ENCODE peak calls at places on chromosomes 2 and 18, in four cellular contexts. One of them, this sample, is unnamed.

GRCh38 chr2:24231461-24231881 is 56.6 kb downstream of the FAM228A start:
- DNase-seq in left ventricle myocardium inferior: no peak
- DNase-seq in fibroblast of lung: peak
- DNase-seq in aorta: no peak
- DNase-seq in this sample: no peak

GRCh38 chr2:28956415-28956826 is 24.7 kb upstream of the TOGARAM2 start:
- DNase-seq in left ventricle myocardium inferior: no peak
- DNase-seq in fibroblast of lung: peak
- DNase-seq in aorta: no peak
- DNase-seq in this sample: peak

GRCh38 chr2:3665886-3666612 is 8.0 kb downstream of the ALLC start:
- DNase-seq in aorta: no peak
- DNase-seq in fibroblast of lung: no peak
- DNase-seq in left ventricle myocardium inferior: no peak
- DNase-seq in this sample: no peak

GRCh38 chr18:25503567-25504081 is 151.7 kb upstream of the ZNF521 start:
- DNase-seq in aorta: peak
- DNase-seq in fibroblast of lung: peak
- DNase-seq in left ventricle myocardium inferior: peak
- DNase-seq in this sample: no peak

GRCh38 chr2:23410596-23410995 is 25.6 kb downstream of the KLHL29 start:
- DNase-seq in aorta: no peak
- DNase-seq in fibroblast of lung: no peak
- DNase-seq in left ventricle myocardium inferior: no peak
- DNase-seq in this sample: peak

GRCh38 chr2:39778233-39778632 is 825 bp downstream of the THUMPD2 start:
- DNase-seq in fibroblast of lung: no peak
- DNase-seq in left ventricle myocardium inferior: no peak
- DNase-seq in aorta: no peak
- DNase-seq in this sample: no peak

GRCh38 chr2:195049372-195050031 is 607.5 kb upstream of the SLC39A10 start:
- DNase-seq in aorta: no peak
- DNase-seq in fibroblast of lung: peak
- DNase-seq in left ventricle myocardium inferior: no peak
- DNase-seq in this sample: no peak

GRCh38 chr2:235614176-235614860 is 120.5 kb downstream of the AGAP1 start:
- DNase-seq in fibroblast of lung: peak
- DNase-seq in left ventricle myocardium inferior: no peak
- DNase-seq in aorta: no peak
- DNase-seq in this sample: no peak

GRCh38 chr2:61787941-61788340 is 65.9 kb downstream of the FAM161A start:
- DNase-seq in left ventricle myocardium inferior: no peak
- DNase-seq in fibroblast of lung: no peak
- DNase-seq in aorta: no peak
- DNase-seq in this sample: no peak

GRCh38 chr2:85900366-85900765 is 11.6 kb upstream of the ST3GAL5 start:
- DNase-seq in fibroblast of lung: no peak
- DNase-seq in left ventricle myocardium inferior: no peak
- DNase-seq in aorta: no peak
- DNase-seq in this sample: no peak

GRCh38 chr2:173452436-173452835 is 97.8 kb downstream of the CDCA7 start:
- DNase-seq in fibroblast of lung: no peak
- DNase-seq in aorta: no peak
- DNase-seq in left ventricle myocardium inferior: no peak
- DNase-seq in this sample: no peak

GRCh38 chr18:65352183-65352582 is 398.6 kb upstream of the CDH7 start:
- DNase-seq in aorta: no peak
- DNase-seq in left ventricle myocardium inferior: no peak
- DNase-seq in fibroblast of lung: no peak
- DNase-seq in this sample: no peak

GRCh38 chr2:241989074-241989473 is 119.5 kb downstream of the RTP5 start:
- DNase-seq in fibroblast of lung: no peak
- DNase-seq in aorta: no peak
- DNase-seq in left ventricle myocardium inferior: no peak
- DNase-seq in this sample: no peak

GRCh38 chr18:11310476-11311086 is 161.2 kb upstream of the PIEZO2 start:
- DNase-seq in aorta: peak
- DNase-seq in left ventricle myocardium inferior: peak
- DNase-seq in fibroblast of lung: no peak
- DNase-seq in this sample: no peak

GRCh38 chr2:229270551-229271410 is at the start of gene PID1:
- DNase-seq in left ventricle myocardium inferior: peak
- DNase-seq in aorta: peak
- DNase-seq in fibroblast of lung: peak
- DNase-seq in this sample: peak

GRCh38 chr2:197500503-197501179 is 462 bp downstream of the HSPE1 start:
- DNase-seq in aorta: no peak
- DNase-seq in left ventricle myocardium inferior: no peak
- DNase-seq in fibroblast of lung: peak
- DNase-seq in this sample: no peak

GRCh38 chr2:237452846-237453245 is 34.2 kb upstream of the MLPH start:
- DNase-seq in fibroblast of lung: no peak
- DNase-seq in left ventricle myocardium inferior: no peak
- DNase-seq in aorta: no peak
- DNase-seq in this sample: no peak

GRCh38 chr2:236400046-236400574 is 135.9 kb upstream of the ASB18 start:
- DNase-seq in fibroblast of lung: no peak
- DNase-seq in left ventricle myocardium inferior: no peak
- DNase-seq in aorta: no peak
- DNase-seq in this sample: no peak

GRCh38 chr2:121485039-121485438 is 45.6 kb upstream of the RNU4ATAC start:
- DNase-seq in left ventricle myocardium inferior: no peak
- DNase-seq in fibroblast of lung: peak
- DNase-seq in aorta: no peak
- DNase-seq in this sample: no peak

GRCh38 chr2:46431481-46432235 is 47.7 kb upstream of the TMEM247 start:
- DNase-seq in aorta: no peak
- DNase-seq in fibroblast of lung: peak
- DNase-seq in left ventricle myocardium inferior: no peak
- DNase-seq in this sample: no peak

GRCh38 chr2:67015681-67016080 is 381.5 kb upstream of the ETAA1 start:
- DNase-seq in fibroblast of lung: no peak
- DNase-seq in aorta: no peak
- DNase-seq in left ventricle myocardium inferior: no peak
- DNase-seq in this sample: no peak

GRCh38 chr2:47033102-47033880 is 117.7 kb upstream of the MCFD2 start:
- DNase-seq in aorta: no peak
- DNase-seq in fibroblast of lung: no peak
- DNase-seq in left ventricle myocardium inferior: no peak
- DNase-seq in this sample: no peak

GRCh38 chr2:28228419-28228995 is 164.2 kb upstream of the FOSL2 start:
- DNase-seq in left ventricle myocardium inferior: no peak
- DNase-seq in fibroblast of lung: no peak
- DNase-seq in aorta: no peak
- DNase-seq in this sample: no peak

GRCh38 chr2:178108176-178108575 is 4.1 kb upstream of the RBM45 start:
- DNase-seq in aorta: no peak
- DNase-seq in left ventricle myocardium inferior: no peak
- DNase-seq in fibroblast of lung: no peak
- DNase-seq in this sample: no peak

GRCh38 chr18:45467307-45467706 is 148.0 kb upstream of the SLC14A2 start:
- DNase-seq in left ventricle myocardium inferior: no peak
- DNase-seq in aorta: no peak
- DNase-seq in fibroblast of lung: no peak
- DNase-seq in this sample: no peak

GRCh38 chr2:133717497-133717896 is 149.2 kb upstream of the NCKAP5 start:
- DNase-seq in aorta: no peak
- DNase-seq in fibroblast of lung: peak
- DNase-seq in left ventricle myocardium inferior: no peak
- DNase-seq in this sample: no peak

GRCh38 chr2:168243061-168243460 is 4.3 kb downstream of the STK39 start:
- DNase-seq in fibroblast of lung: no peak
- DNase-seq in left ventricle myocardium inferior: no peak
- DNase-seq in aorta: no peak
- DNase-seq in this sample: no peak

GRCh38 chr2:65579506-65580235 is 147.3 kb upstream of the SPRED2 start:
- DNase-seq in fibroblast of lung: no peak
- DNase-seq in left ventricle myocardium inferior: no peak
- DNase-seq in aorta: no peak
- DNase-seq in this sample: no peak

GRCh38 chr2:177466337-177467195 is 74.0 kb downstream of the AGPS start:
- DNase-seq in aorta: no peak
- DNase-seq in fibroblast of lung: peak
- DNase-seq in left ventricle myocardium inferior: no peak
- DNase-seq in this sample: no peak

GRCh38 chr18:70461323-70462077 is 172.7 kb downstream of the SOCS6 start:
- DNase-seq in aorta: no peak
- DNase-seq in left ventricle myocardium inferior: no peak
- DNase-seq in fibroblast of lung: no peak
- DNase-seq in this sample: no peak

GRCh38 chr18:23273443-23273966 is 138.2 kb downstream of the CABLES1 start:
- DNase-seq in left ventricle myocardium inferior: no peak
- DNase-seq in fibroblast of lung: no peak
- DNase-seq in aorta: no peak
- DNase-seq in this sample: no peak

GRCh38 chr18:20971886-20972267 is 139.7 kb downstream of the ROCK1 start:
- DNase-seq in fibroblast of lung: peak
- DNase-seq in aorta: no peak
- DNase-seq in left ventricle myocardium inferior: no peak
- DNase-seq in this sample: no peak

GRCh38 chr2:95061601-95062183 is 36.2 kb downstream of the MAL start:
- DNase-seq in fibroblast of lung: no peak
- DNase-seq in aorta: no peak
- DNase-seq in left ventricle myocardium inferior: no peak
- DNase-seq in this sample: no peak

GRCh38 chr2:17030070-17030469 is 364.4 kb upstream of the CYRIA start:
- DNase-seq in aorta: no peak
- DNase-seq in fibroblast of lung: no peak
- DNase-seq in left ventricle myocardium inferior: no peak
- DNase-seq in this sample: no peak

GRCh38 chr2:60109744-60110143 is 443.7 kb downstream of the BCL11A start:
- DNase-seq in left ventricle myocardium inferior: no peak
- DNase-seq in aorta: no peak
- DNase-seq in fibroblast of lung: no peak
- DNase-seq in this sample: no peak
- H3K27ac ChIP-seq in left ventricle myocardium inferior: no peak
- H3K27ac ChIP-seq in aorta: no peak
- H3K27ac ChIP-seq in fibroblast of lung: no peak
- H3K27ac ChIP-seq in this sample: no peak

DNA sequence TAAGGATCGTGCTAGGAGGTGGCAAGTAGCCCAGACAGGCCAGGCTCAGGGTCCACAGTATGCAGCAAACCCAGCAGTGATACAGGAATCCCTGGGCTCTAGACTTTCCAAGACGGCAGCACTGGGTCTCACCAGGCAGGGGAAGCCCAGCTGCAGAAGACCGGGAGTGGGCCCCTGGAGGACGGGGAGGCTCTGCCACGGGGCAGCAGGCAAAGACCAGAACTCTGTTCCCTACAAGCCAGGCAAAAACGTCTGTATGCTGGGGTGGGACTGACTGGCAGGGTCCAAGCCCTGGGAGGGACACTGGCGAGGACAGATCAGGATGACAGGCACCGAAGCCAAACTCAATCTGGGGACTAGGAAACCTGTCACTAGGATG is 98.9 kb upstream of the SEC11C start:
- DNase-seq in fibroblast of lung: no peak
- DNase-seq in aorta: no peak
- DNase-seq in left ventricle myocardium inferior: no peak
- DNase-seq in this sample: no peak
- H3K4me3 ChIP-seq in fibroblast of lung: no peak
- H3K4me3 ChIP-seq in aorta: no peak
- H3K4me3 ChIP-seq in left ventricle myocardium inferior: no peak
- H3K4me3 ChIP-seq in this sample: no peak

GRCh38 chr18:28174181-28174906 is 2.6 kb downstream of the CDH2 start:
- DNase-seq in aorta: no peak
- DNase-seq in left ventricle myocardium inferior: no peak
- DNase-seq in fibroblast of lung: peak
- DNase-seq in this sample: no peak
- H3K27ac ChIP-seq in aorta: no peak
- H3K27ac ChIP-seq in left ventricle myocardium inferior: peak
- H3K27ac ChIP-seq in fibroblast of lung: no peak
- H3K27ac ChIP-seq in this sample: peak

GRCh38 chr18:75218064-75218463 is 7.5 kb downstream of the TSHZ1 start:
- DNase-seq in aorta: no peak
- DNase-seq in fibroblast of lung: no peak
- DNase-seq in left ventricle myocardium inferior: no peak
- DNase-seq in this sample: no peak
- H3K4me3 ChIP-seq in aorta: no peak
- H3K4me3 ChIP-seq in fibroblast of lung: no peak
- H3K4me3 ChIP-seq in left ventricle myocardium inferior: no peak
- H3K4me3 ChIP-seq in this sample: no peak

GRCh38 chr2:128384446-128384845 is 65.8 kb upstream of the HS6ST1 start:
- DNase-seq in left ventricle myocardium inferior: no peak
- DNase-seq in aorta: no peak
- DNase-seq in fibroblast of lung: no peak
- DNase-seq in this sample: peak
- H3K27ac ChIP-seq in left ventricle myocardium inferior: no peak
- H3K27ac ChIP-seq in aorta: no peak
- H3K27ac ChIP-seq in fibroblast of lung: no peak
- H3K27ac ChIP-seq in this sample: no peak

GRCh38 chr2:74497777-74498499 is 1.5 kb downstream of the LBX2 start:
- DNase-seq in left ventricle myocardium inferior: no peak
- DNase-seq in fibroblast of lung: no peak
- DNase-seq in aorta: peak
- DNase-seq in this sample: peak

GRCh38 chr2:74498500-74499268 is 719 bp downstream of the LBX2 start:
- DNase-seq in left ventricle myocardium inferior: no peak
- DNase-seq in fibroblast of lung: no peak
- DNase-seq in aorta: no peak
- DNase-seq in this sample: peak

GRCh38 chr2:74499269-74499939 is at the start of gene LBX2:
- DNase-seq in left ventricle myocardium inferior: no peak
- DNase-seq in aorta: no peak
- DNase-seq in fibroblast of lung: no peak
- DNase-seq in this sample: no peak

GRCh38 chr2:74495440-74495839 is 4.0 kb downstream of the LBX2 start:
- DNase-seq in aorta: no peak
- DNase-seq in left ventricle myocardium inferior: no peak
- DNase-seq in fibroblast of lung: no peak
- DNase-seq in this sample: no peak

DNA sequence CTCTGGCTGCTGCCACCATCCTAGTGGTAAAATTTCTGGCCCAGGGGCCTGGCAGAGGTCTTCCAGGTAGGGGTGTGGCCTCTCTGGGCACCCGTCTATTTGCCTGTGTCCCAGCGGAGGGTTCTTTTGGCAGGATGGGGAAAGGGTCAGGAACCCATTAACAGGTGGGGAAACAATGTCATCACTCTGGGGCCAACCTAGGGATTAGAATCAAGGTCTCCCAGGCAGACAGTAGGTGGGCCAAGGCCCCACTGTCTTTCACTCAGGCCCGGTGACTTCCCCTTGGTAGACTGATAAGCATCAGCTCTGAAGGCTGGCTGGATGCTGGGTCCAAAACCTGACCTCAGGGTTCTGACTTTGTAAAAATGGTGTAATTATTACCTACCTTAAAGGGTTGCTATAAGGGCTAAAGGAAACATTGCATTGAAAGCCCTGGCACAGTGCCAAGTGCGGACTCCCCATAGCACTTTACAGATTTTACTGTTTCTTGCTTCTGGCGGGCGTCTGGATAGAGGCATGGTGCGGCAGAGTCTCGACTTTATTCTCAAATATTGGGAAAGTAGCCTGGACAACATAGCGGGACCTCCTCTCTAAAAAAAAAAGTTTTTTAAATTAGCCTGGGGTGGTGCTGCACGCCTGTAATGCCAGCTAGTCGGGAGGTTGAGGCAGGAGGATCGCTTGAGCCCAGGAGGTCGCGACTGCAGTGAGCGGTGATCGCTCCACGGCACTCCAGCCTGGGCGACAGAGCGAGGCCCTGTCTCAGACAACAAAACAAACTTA is 2.2 kb downstream of the LBX2 start:
- DNase-seq in left ventricle myocardium inferior: no peak
- DNase-seq in aorta: peak
- DNase-seq in fibroblast of lung: no peak
- DNase-seq in this sample: no peak
- H3K4me3 ChIP-seq in left ventricle myocardium inferior: peak
- H3K4me3 ChIP-seq in aorta: no peak
- H3K4me3 ChIP-seq in fibroblast of lung: no peak
- H3K4me3 ChIP-seq in this sample: peak

This sample was measured in right lobe of liver.